ENCODE peak calls at places on chromosomes 4 and X, in nine cellular contexts. U, R, E, J, W, M, I, L and Q are unnamed samples.

GRCh38 chr4:102627831-102628523 is 126.8 kb downstream of the NFKB1 start:
- DNase-seq in E (no peak), R (no peak), W (no peak), I (no peak), L (peak), M (peak), J (peak), U (peak), Q (no peak)

GRCh38 chr4:184899261-184900134 is 73.7 kb upstream of the ACSL1 start:
- DNase-seq in W (no peak), E (no peak), U (no peak), J (no peak), R (no peak), L (peak), I (no peak), M (no peak), Q (peak)

GRCh38 chrX:105837227-105837626 is 14.9 kb downstream of the NRK start:
- DNase-seq in W (no peak), I (no peak), M (peak), U (peak), R (no peak), J (peak), L (peak), E (peak), Q (peak)

GRCh38 chr4:182600093-182600492 is 317.1 kb downstream of the DCTD start:
- DNase-seq in U (no peak), M (no peak), E (no peak), I (no peak), R (no peak), J (no peak), W (no peak), L (no peak), Q (no peak)

GRCh38 chr4:107083-107443 is 17.2 kb upstream of the ZNF718 start:
- DNase-seq in U (no peak), L (no peak), E (no peak), M (no peak), J (no peak), W (no peak), I (no peak), R (no peak), Q (no peak)

GRCh38 chrX:103413981-103414380 is 37.6 kb downstream of the BEX3 start:
- DNase-seq in J (no peak), U (no peak), R (no peak), W (no peak), M (no peak), I (no peak), L (no peak), E (no peak), Q (no peak)

GRCh38 chr4:6761540-6762243 is 20.8 kb upstream of the KIAA0232 start:
- DNase-seq in M (no peak), I (no peak), L (no peak), R (no peak), W (no peak), E (peak), J (no peak), U (no peak), Q (no peak)

GRCh38 chr4:37656649-37657048 is 29.5 kb downstream of the RELL1 start:
- DNase-seq in M (no peak), J (no peak), U (no peak), R (no peak), L (no peak), W (no peak), I (no peak), E (no peak), Q (no peak)

GRCh38 chrX:47179221-47179927 is 14.3 kb upstream of the UBA1 start:
- DNase-seq in E (peak), L (no peak), J (no peak), U (no peak), M (no peak), R (no peak), W (no peak), I (no peak), Q (peak)

GRCh38 chrX:28613558-28613957 is 26.3 kb downstream of the IL1RAPL1 start:
- DNase-seq in M (no peak), U (no peak), R (no peak), E (no peak), J (no peak), L (no peak), I (no peak), W (no peak), Q (no peak)

GRCh38 chr4:153595894-153596601 is 88.0 kb upstream of the TLR2 start:
- DNase-seq in E (no peak), M (no peak), J (no peak), R (no peak), I (no peak), U (no peak), W (no peak), L (no peak), Q (no peak)

GRCh38 chr4:82906469-82906868 is 5.9 kb downstream of the THAP9 start:
- DNase-seq in J (no peak), I (no peak), R (no peak), M (no peak), E (no peak), U (no peak), L (no peak), W (no peak), Q (no peak)

GRCh38 chrX:40064055-40064597 is 33.6 kb downstream of the BCOR start:
- DNase-seq in U (no peak), I (no peak), L (peak), E (no peak), W (no peak), J (no peak), R (no peak), M (no peak), Q (no peak)